ENCODE peak calls at places on chromosomes 1 and 21, in seven cellular contexts. One of them, this sample, is unnamed.

GRCh38 chr1:115091582-115091981 is 2.3 kb upstream of the TSPAN2 start:
- DNase-seq in tibial artery: no peak
- DNase-seq in heart right ventricle: no peak
- DNase-seq in colonic mucosa: no peak
- DNase-seq in bronchial epithelial cell: no peak
- DNase-seq in neural progenitor cell: no peak
- DNase-seq in GM23248: no peak
- DNase-seq in this sample: no peak

GRCh38 chr1:182196897-182197546 is 135.5 kb upstream of the ZNF648 start:
- DNase-seq in GM23248: no peak
- DNase-seq in heart right ventricle: peak; percentile 13
- DNase-seq in colonic mucosa: no peak
- DNase-seq in tibial artery: peak; percentile 77
- DNase-seq in bronchial epithelial cell: no peak
- DNase-seq in neural progenitor cell: no peak
- DNase-seq in this sample: no peak

GRCh38 chr21:42478504-42478903 is 17.5 kb downstream of the RSPH1 start:
- DNase-seq in tibial artery: no peak
- DNase-seq in heart right ventricle: no peak
- DNase-seq in bronchial epithelial cell: no peak
- DNase-seq in colonic mucosa: peak; percentile 6
- DNase-seq in GM23248: no peak
- DNase-seq in neural progenitor cell: no peak
- DNase-seq in this sample: no peak

GRCh38 chr1:202861420-202862121 is 27.4 kb downstream of the RABIF start:
- DNase-seq in neural progenitor cell: peak; percentile 97
- DNase-seq in bronchial epithelial cell: peak; percentile 72
- DNase-seq in heart right ventricle: peak; percentile 93
- DNase-seq in GM23248: peak; percentile 95
- DNase-seq in colonic mucosa: peak; percentile 95
- DNase-seq in tibial artery: peak; percentile 94
- DNase-seq in this sample: peak; percentile 95

GRCh38 chr1:152479792-152480595 is 30.6 kb upstream of the LCE5A start:
- DNase-seq in neural progenitor cell: no peak
- DNase-seq in tibial artery: no peak
- DNase-seq in colonic mucosa: peak; percentile 66
- DNase-seq in heart right ventricle: no peak
- DNase-seq in GM23248: peak; percentile 58
- DNase-seq in bronchial epithelial cell: no peak
- DNase-seq in this sample: peak; percentile 47

GRCh38 chr1:226511296-226511695 is 37.3 kb upstream of the STUM start:
- DNase-seq in GM23248: no peak
- DNase-seq in colonic mucosa: no peak
- DNase-seq in heart right ventricle: no peak
- DNase-seq in tibial artery: no peak
- DNase-seq in bronchial epithelial cell: no peak
- DNase-seq in neural progenitor cell: no peak
- DNase-seq in this sample: no peak

GRCh38 chr1:214864896-214865688 is 217.4 kb upstream of the KCNK2 start:
- DNase-seq in colonic mucosa: no peak
- DNase-seq in tibial artery: no peak
- DNase-seq in GM23248: peak; percentile 79
- DNase-seq in neural progenitor cell: no peak
- DNase-seq in bronchial epithelial cell: peak; percentile 85
- DNase-seq in heart right ventricle: no peak
- DNase-seq in this sample: no peak

GRCh38 chr1:158527190-158527815 is 26.9 kb downstream of the OR6Y1 start:
- DNase-seq in neural progenitor cell: no peak
- DNase-seq in colonic mucosa: no peak
- DNase-seq in tibial artery: no peak
- DNase-seq in GM23248: peak; percentile 54
- DNase-seq in heart right ventricle: no peak
- DNase-seq in bronchial epithelial cell: peak; percentile 30
- DNase-seq in this sample: no peak

GRCh38 chr1:247293047-247293446 is 37.2 kb downstream of the VN1R5 start:
- DNase-seq in bronchial epithelial cell: no peak
- DNase-seq in tibial artery: no peak
- DNase-seq in GM23248: peak; percentile 18
- DNase-seq in neural progenitor cell: peak; percentile 27
- DNase-seq in heart right ventricle: no peak
- DNase-seq in colonic mucosa: no peak
- DNase-seq in this sample: no peak

GRCh38 chr21:38804617-38805281 is 980 bp upstream of the ETS2 start:
- DNase-seq in GM23248: peak; percentile 82
- DNase-seq in bronchial epithelial cell: peak; percentile 97
- DNase-seq in neural progenitor cell: no peak
- DNase-seq in heart right ventricle: peak; percentile 78
- DNase-seq in tibial artery: peak; percentile 70
- DNase-seq in colonic mucosa: peak; percentile 87
- DNase-seq in this sample: peak; percentile 48

GRCh38 chr1:25651824-25652741 is 35.5 kb downstream of the MAN1C1 start:
- DNase-seq in neural progenitor cell: no peak
- DNase-seq in bronchial epithelial cell: no peak
- DNase-seq in GM23248: no peak
- DNase-seq in colonic mucosa: no peak
- DNase-seq in tibial artery: no peak
- DNase-seq in heart right ventricle: no peak
- DNase-seq in this sample: no peak

GRCh38 chr1:32200226-32201010 is at the start of gene CCDC28B:
- DNase-seq in neural progenitor cell: peak; percentile 81
- DNase-seq in GM23248: peak; percentile 92
- DNase-seq in tibial artery: peak; percentile 62
- DNase-seq in bronchial epithelial cell: peak; percentile 42
- DNase-seq in heart right ventricle: peak; percentile 79
- DNase-seq in colonic mucosa: peak; percentile 64
- DNase-seq in this sample: peak; percentile 74

GRCh38 chr1:157562515-157562914 is 10.2 kb upstream of the FCRL5 start:
- DNase-seq in neural progenitor cell: no peak
- DNase-seq in bronchial epithelial cell: no peak
- DNase-seq in heart right ventricle: no peak
- DNase-seq in colonic mucosa: no peak
- DNase-seq in GM23248: no peak
- DNase-seq in tibial artery: no peak
- DNase-seq in this sample: no peak

GRCh38 chr1:19582318-19582717 is 61.8 kb upstream of the NBL1 start:
- DNase-seq in neural progenitor cell: peak; percentile 60
- DNase-seq in tibial artery: peak; percentile 34
- DNase-seq in heart right ventricle: peak; percentile 40
- DNase-seq in colonic mucosa: peak; percentile 89
- DNase-seq in GM23248: peak; percentile 30
- DNase-seq in bronchial epithelial cell: peak; percentile 61
- DNase-seq in this sample: peak; percentile 90

GRCh38 chr1:13830616-13831280 is 130.8 kb downstream of the PRDM2 start:
- DNase-seq in bronchial epithelial cell: no peak
- DNase-seq in heart right ventricle: no peak
- DNase-seq in neural progenitor cell: no peak
- DNase-seq in GM23248: no peak
- DNase-seq in colonic mucosa: peak; percentile 47
- DNase-seq in tibial artery: no peak
- DNase-seq in this sample: peak; percentile 52

GRCh38 chr1:179369751-179370341 is 4.1 kb downstream of the AXDND1 start:
- DNase-seq in neural progenitor cell: peak; percentile 75
- DNase-seq in GM23248: peak; percentile 79
- DNase-seq in bronchial epithelial cell: peak; percentile 67
- DNase-seq in colonic mucosa: peak; percentile 39
- DNase-seq in tibial artery: no peak
- DNase-seq in heart right ventricle: peak; percentile 24
- DNase-seq in this sample: no peak

GRCh38 chr1:215526147-215526845 is 40.8 kb upstream of the KCTD3 start:
- DNase-seq in tibial artery: no peak
- DNase-seq in heart right ventricle: no peak
- DNase-seq in colonic mucosa: no peak
- DNase-seq in bronchial epithelial cell: peak; percentile 64
- DNase-seq in neural progenitor cell: peak; percentile 59
- DNase-seq in GM23248: peak; percentile 62
- DNase-seq in this sample: no peak

GRCh38 chr21:44527156-44527982 is 12.6 kb downstream of the KRTAP10-1 start:
- DNase-seq in GM23248: no peak
- DNase-seq in tibial artery: peak; percentile 9
- DNase-seq in heart right ventricle: no peak
- DNase-seq in neural progenitor cell: no peak
- DNase-seq in colonic mucosa: no peak
- DNase-seq in bronchial epithelial cell: no peak
- DNase-seq in this sample: no peak

GRCh38 chr1:31706384-31707058 is 2.7 kb upstream of the COL16A1 start:
- DNase-seq in heart right ventricle: no peak
- DNase-seq in GM23248: peak; percentile 50
- DNase-seq in bronchial epithelial cell: no peak
- DNase-seq in colonic mucosa: no peak
- DNase-seq in neural progenitor cell: no peak
- DNase-seq in tibial artery: no peak
- DNase-seq in this sample: no peak

GRCh38 chr1:234969630-234970370 is 158.8 kb downstream of the TOMM20 start:
- DNase-seq in GM23248: peak; percentile 86
- DNase-seq in neural progenitor cell: peak; percentile 90
- DNase-seq in tibial artery: no peak
- DNase-seq in heart right ventricle: peak; percentile 82
- DNase-seq in colonic mucosa: peak; percentile 68
- DNase-seq in bronchial epithelial cell: peak; percentile 58
- DNase-seq in this sample: peak; percentile 4

DNA sequence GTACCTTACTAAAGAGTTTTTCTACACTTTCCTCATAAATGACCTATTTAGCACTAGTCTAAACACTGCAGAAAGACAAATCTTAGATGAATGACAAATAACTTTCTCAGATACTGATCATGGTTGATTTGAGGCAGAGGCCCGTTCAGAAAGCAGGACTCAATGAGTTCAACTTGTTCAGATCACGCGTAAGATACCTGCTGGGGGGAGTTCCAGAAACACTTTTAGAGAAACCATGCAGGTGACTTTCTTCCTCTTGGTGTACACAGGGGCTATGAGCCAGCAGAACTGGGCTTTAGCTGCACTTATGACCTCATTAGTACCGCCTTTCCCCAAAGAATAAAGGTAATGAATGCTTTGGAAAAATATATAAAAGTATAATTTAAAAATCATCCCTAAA is 38.8 kb upstream of the TTC39A start:
- DNase-seq in tibial artery: no peak
- DNase-seq in neural progenitor cell: no peak
- DNase-seq in heart right ventricle: no peak
- DNase-seq in colonic mucosa: no peak
- DNase-seq in GM23248: no peak
- DNase-seq in bronchial epithelial cell: no peak
- DNase-seq in this sample: no peak
- H3K36me3 ChIP-seq in tibial artery: peaks cover 48% of the 10 kb centered on the region
- H3K36me3 ChIP-seq in neural progenitor cell: no peaks in the 10 kb centered on the region
- H3K36me3 ChIP-seq in heart right ventricle: peaks cover 98% of the 10 kb centered on the region
- H3K36me3 ChIP-seq in colonic mucosa: no peaks in the 10 kb centered on the region
- H3K36me3 ChIP-seq in GM23248: no peaks in the 10 kb centered on the region
- H3K36me3 ChIP-seq in bronchial epithelial cell: peaks cover 5% of the 10 kb centered on the region
- H3K36me3 ChIP-seq in this sample: no peaks in the 10 kb centered on the region

DNA sequence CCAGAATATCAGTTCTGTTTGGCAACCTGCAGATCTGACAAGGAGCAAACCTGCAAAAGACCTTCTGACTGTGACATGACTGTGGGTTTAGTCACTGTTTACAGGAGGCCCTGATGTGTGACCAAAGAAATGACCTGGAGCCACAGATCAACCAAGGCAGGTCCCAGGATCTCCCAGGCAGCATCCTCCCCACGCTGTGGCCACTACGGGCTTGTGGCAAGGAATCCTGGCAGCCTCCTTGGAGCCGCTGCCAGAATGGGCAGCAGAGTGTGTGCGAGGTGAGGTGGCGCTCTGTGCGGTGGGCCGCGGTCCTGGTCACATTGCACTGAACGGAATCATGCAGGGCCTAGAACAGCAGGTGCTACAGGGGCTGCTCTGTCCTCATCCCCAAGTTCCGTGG is 15.9 kb downstream of the MCM3AP start:
- DNase-seq in bronchial epithelial cell: peak; percentile 10
- DNase-seq in heart right ventricle: no peak
- DNase-seq in GM23248: no peak
- DNase-seq in colonic mucosa: no peak
- DNase-seq in tibial artery: no peak
- DNase-seq in neural progenitor cell: no peak
- DNase-seq in this sample: no peak
- H3K36me3 ChIP-seq in bronchial epithelial cell: peaks cover 44% of the 10 kb centered on the region
- H3K36me3 ChIP-seq in heart right ventricle: peaks cover 100% of the 10 kb centered on the region
- H3K36me3 ChIP-seq in GM23248: peaks cover 59% of the 10 kb centered on the region
- H3K36me3 ChIP-seq in colonic mucosa: peaks cover 38% of the 10 kb centered on the region
- H3K36me3 ChIP-seq in tibial artery: peaks cover 100% of the 10 kb centered on the region
- H3K36me3 ChIP-seq in neural progenitor cell: no peaks in the 10 kb centered on the region
- H3K36me3 ChIP-seq in this sample: no peaks in the 10 kb centered on the region

DNA sequence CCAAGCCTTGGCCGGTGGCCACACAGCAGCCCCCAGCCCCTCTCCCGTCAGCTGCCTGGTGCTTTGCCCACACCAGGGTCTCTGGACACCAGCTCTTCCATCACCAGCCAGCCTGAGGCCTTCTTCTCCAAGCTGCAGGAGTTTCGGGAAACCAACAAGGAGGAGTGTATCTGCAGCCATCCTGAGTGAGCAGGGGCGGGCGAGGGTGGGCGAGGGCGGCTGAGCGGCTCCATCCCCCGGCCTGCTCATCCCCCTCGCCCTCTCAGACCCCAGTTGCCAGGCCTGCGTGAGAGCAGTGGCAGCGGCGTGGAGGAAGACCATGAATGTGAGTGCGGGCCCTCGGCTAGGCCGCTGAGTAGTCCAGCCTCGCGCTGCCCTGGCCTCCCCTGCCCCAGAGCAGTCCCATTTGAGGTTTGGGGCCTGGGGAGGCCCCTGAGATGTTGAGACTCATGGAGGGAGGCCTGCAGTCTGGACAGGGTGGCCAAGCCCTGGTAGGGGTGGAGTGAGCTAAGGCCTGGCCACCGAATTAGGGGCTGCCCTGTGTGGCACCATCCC is 9.7 kb downstream of the MIIP start:
- DNase-seq in tibial artery: no peak
- DNase-seq in heart right ventricle: no peak
- DNase-seq in colonic mucosa: no peak
- DNase-seq in bronchial epithelial cell: no peak
- DNase-seq in neural progenitor cell: no peak
- DNase-seq in GM23248: no peak
- DNase-seq in this sample: no peak
- H3K36me3 ChIP-seq in tibial artery: peaks cover 78% of the 10 kb centered on the region
- H3K36me3 ChIP-seq in heart right ventricle: peaks cover 61% of the 10 kb centered on the region
- H3K36me3 ChIP-seq in colonic mucosa: no peaks in the 10 kb centered on the region
- H3K36me3 ChIP-seq in bronchial epithelial cell: peaks cover 16% of the 10 kb centered on the region
- H3K36me3 ChIP-seq in neural progenitor cell: no peaks in the 10 kb centered on the region
- H3K36me3 ChIP-seq in GM23248: no peaks in the 10 kb centered on the region
- H3K36me3 ChIP-seq in this sample: no peaks in the 10 kb centered on the region

GRCh38 chr1:43614211-43614610 is 35.7 kb upstream of the KDM4A start:
- DNase-seq in neural progenitor cell: no peak
- DNase-seq in bronchial epithelial cell: no peak
- DNase-seq in GM23248: no peak
- DNase-seq in tibial artery: no peak
- DNase-seq in heart right ventricle: no peak
- DNase-seq in colonic mucosa: no peak
- DNase-seq in this sample: no peak

GRCh38 chr1:43611950-43612349 is 38.0 kb upstream of the KDM4A start:
- DNase-seq in colonic mucosa: no peak
- DNase-seq in GM23248: no peak
- DNase-seq in heart right ventricle: no peak
- DNase-seq in bronchial epithelial cell: no peak
- DNase-seq in neural progenitor cell: no peak
- DNase-seq in tibial artery: no peak
- DNase-seq in this sample: no peak

GRCh38 chr1:43613075-43613942 is 36.6 kb upstream of the KDM4A start:
- DNase-seq in GM23248: no peak
- DNase-seq in tibial artery: no peak
- DNase-seq in heart right ventricle: no peak
- DNase-seq in colonic mucosa: no peak
- DNase-seq in neural progenitor cell: no peak
- DNase-seq in bronchial epithelial cell: no peak
- DNase-seq in this sample: no peak

GRCh38 chr1:43614891-43615290 is 35.1 kb upstream of the KDM4A start:
- DNase-seq in GM23248: no peak
- DNase-seq in neural progenitor cell: no peak
- DNase-seq in heart right ventricle: no peak
- DNase-seq in colonic mucosa: no peak
- DNase-seq in tibial artery: no peak
- DNase-seq in bronchial epithelial cell: no peak
- DNase-seq in this sample: no peak

GRCh38 chr1:43612406-43612805 is 37.5 kb upstream of the KDM4A start:
- DNase-seq in tibial artery: no peak
- DNase-seq in colonic mucosa: no peak
- DNase-seq in heart right ventricle: no peak
- DNase-seq in bronchial epithelial cell: no peak
- DNase-seq in neural progenitor cell: no peak
- DNase-seq in GM23248: no peak
- DNase-seq in this sample: no peak
- H3K36me3 ChIP-seq in tibial artery: peaks cover 100% of the 10 kb centered on the region
- H3K36me3 ChIP-seq in colonic mucosa: no peaks in the 10 kb centered on the region
- H3K36me3 ChIP-seq in heart right ventricle: no peaks in the 10 kb centered on the region
- H3K36me3 ChIP-seq in bronchial epithelial cell: peaks cover 67% of the 10 kb centered on the region
- H3K36me3 ChIP-seq in neural progenitor cell: no peaks in the 10 kb centered on the region
- H3K36me3 ChIP-seq in GM23248: no peaks in the 10 kb centered on the region
- H3K36me3 ChIP-seq in this sample: no peaks in the 10 kb centered on the region

This sample was measured in Peyer's patch.